ENCODE peak calls at places on chromosomes 11 and 22, in four cellular contexts. One of them, this sample, is unnamed.

GRCh38 chr11:17388609-17389204 is at the start of gene KCNJ11:
- DNase-seq in H1: peak
- DNase-seq in IMR-90: no peak
- DNase-seq in mesendoderm: peak
- DNase-seq in this sample: peak

GRCh38 chr11:8338138-8338537 is 74.5 kb upstream of the LMO1 start:
- DNase-seq in mesendoderm: peak
- DNase-seq in H1: no peak
- DNase-seq in IMR-90: peak
- DNase-seq in this sample: peak

GRCh38 chr11:73186294-73186850 is 31.7 kb upstream of the P2RY2 start:
- DNase-seq in IMR-90: no peak
- DNase-seq in mesendoderm: no peak
- DNase-seq in H1: no peak
- DNase-seq in this sample: no peak

GRCh38 chr11:68314886-68315580 is 2.6 kb downstream of the LRP5 start:
- DNase-seq in IMR-90: peak
- DNase-seq in H1: no peak
- DNase-seq in mesendoderm: peak
- DNase-seq in this sample: no peak

GRCh38 chr22:21042978-21043855 is 2.5 kb upstream of the LRRC74B start:
- DNase-seq in mesendoderm: no peak
- DNase-seq in IMR-90: no peak
- DNase-seq in H1: no peak
- DNase-seq in this sample: no peak

GRCh38 chr22:19723990-19724827 is 870 bp downstream of the GP1BB start:
- DNase-seq in H1: no peak
- DNase-seq in mesendoderm: peak
- DNase-seq in IMR-90: peak
- DNase-seq in this sample: peak

GRCh38 chr22:45268167-45268957 is 16.4 kb upstream of the UPK3A start:
- DNase-seq in mesendoderm: peak
- DNase-seq in IMR-90: no peak
- DNase-seq in H1: peak
- DNase-seq in this sample: peak

GRCh38 chr11:47532597-47533213 is 20.2 kb downstream of the CELF1 start:
- DNase-seq in mesendoderm: peak
- DNase-seq in H1: no peak
- DNase-seq in IMR-90: peak
- DNase-seq in this sample: no peak

GRCh38 chr22:39292002-39292401 is 27.4 kb downstream of the RPL3 start:
- DNase-seq in IMR-90: no peak
- DNase-seq in H1: no peak
- DNase-seq in mesendoderm: no peak
- DNase-seq in this sample: no peak

GRCh38 chr11:106585061-106585460 is 433.2 kb downstream of the GUCY1A2 start:
- DNase-seq in IMR-90: peak
- DNase-seq in H1: peak
- DNase-seq in mesendoderm: peak
- DNase-seq in this sample: peak

GRCh38 chr11:44775366-44776356 is 48.9 kb downstream of the TSPAN18 start:
- DNase-seq in H1: no peak
- DNase-seq in IMR-90: peak
- DNase-seq in mesendoderm: peak
- DNase-seq in this sample: peak

GRCh38 chr22:30310881-30311771 is 15.6 kb downstream of the TBC1D10A start:
- DNase-seq in H1: no peak
- DNase-seq in IMR-90: peak
- DNase-seq in mesendoderm: no peak
- DNase-seq in this sample: no peak

GRCh38 chr22:43955883-43956286 is 643 bp downstream of the SAMM50 start:
- DNase-seq in IMR-90: no peak
- DNase-seq in H1: no peak
- DNase-seq in mesendoderm: no peak
- DNase-seq in this sample: no peak

GRCh38 chr11:73759520-73760065 is 1.3 kb downstream of the RAB6A start:
- DNase-seq in mesendoderm: peak
- DNase-seq in H1: no peak
- DNase-seq in IMR-90: peak
- DNase-seq in this sample: no peak

GRCh38 chr22:19962246-19962908 is 20.8 kb upstream of the TXNRD2 start:
- DNase-seq in H1: peak
- DNase-seq in mesendoderm: peak
- DNase-seq in IMR-90: peak
- DNase-seq in this sample: peak

GRCh38 chr11:3129591-3130268 is 35.4 kb downstream of the OSBPL5 start:
- DNase-seq in mesendoderm: no peak
- DNase-seq in IMR-90: no peak
- DNase-seq in H1: no peak
- DNase-seq in this sample: no peak

GRCh38 chr11:76660533-76661305 is 9.8 kb downstream of the LRRC32 start:
- DNase-seq in IMR-90: no peak
- DNase-seq in mesendoderm: no peak
- DNase-seq in H1: no peak
- DNase-seq in this sample: no peak

GRCh38 chr11:19237813-19238212 is 2.9 kb downstream of the E2F8 start:
- DNase-seq in mesendoderm: no peak
- DNase-seq in H1: no peak
- DNase-seq in IMR-90: no peak
- DNase-seq in this sample: no peak

GRCh38 chr11:6319879-6320410 is 356 bp downstream of the CAVIN3 start:
- DNase-seq in IMR-90: peak
- DNase-seq in H1: no peak
- DNase-seq in mesendoderm: peak
- DNase-seq in this sample: peak

GRCh38 chr11:72584293-72584921 is 89.8 kb downstream of the PDE2A start:
- DNase-seq in mesendoderm: peak
- DNase-seq in H1: no peak
- DNase-seq in IMR-90: peak
- DNase-seq in this sample: peak

GRCh38 chr11:2530131-2530854 is 85.5 kb downstream of the KCNQ1 start:
- DNase-seq in H1: no peak
- DNase-seq in IMR-90: no peak
- DNase-seq in mesendoderm: no peak
- DNase-seq in this sample: no peak

GRCh38 chr11:66119348-66120133 is 49.5 kb downstream of the PACS1 start:
- DNase-seq in mesendoderm: peak
- DNase-seq in IMR-90: peak
- DNase-seq in H1: no peak
- DNase-seq in this sample: no peak

GRCh38 chr22:31036671-31037550 is 44.2 kb upstream of the SMTN start:
- DNase-seq in IMR-90: peak
- DNase-seq in H1: no peak
- DNase-seq in mesendoderm: no peak
- DNase-seq in this sample: no peak

GRCh38 chr11:45543808-45544422 is 121.5 kb downstream of the CHST1 start:
- DNase-seq in IMR-90: peak
- DNase-seq in mesendoderm: peak
- DNase-seq in H1: peak
- DNase-seq in this sample: peak

GRCh38 chr11:57301711-57302423 is 22.9 kb downstream of the TNKS1BP1 start:
- DNase-seq in mesendoderm: no peak
- DNase-seq in H1: no peak
- DNase-seq in IMR-90: no peak
- DNase-seq in this sample: no peak

GRCh38 chr11:57094206-57094940 is 87.4 kb upstream of the LRRC55 start:
- DNase-seq in IMR-90: peak
- DNase-seq in mesendoderm: peak
- DNase-seq in H1: no peak
- DNase-seq in this sample: no peak

GRCh38 chr22:20199413-20199842 is 48.6 kb upstream of the CCDC188 start:
- DNase-seq in H1: no peak
- DNase-seq in mesendoderm: no peak
- DNase-seq in IMR-90: no peak
- DNase-seq in this sample: no peak

GRCh38 chr11:88327061-88327460 is 10.5 kb downstream of the CTSC start:
- DNase-seq in H1: no peak
- DNase-seq in mesendoderm: no peak
- DNase-seq in IMR-90: no peak
- DNase-seq in this sample: no peak

GRCh38 chr22:44753189-44754042 is 1.0 kb downstream of the ARHGAP8 start:
- DNase-seq in mesendoderm: peak
- DNase-seq in H1: no peak
- DNase-seq in IMR-90: peak
- DNase-seq in this sample: no peak

GRCh38 chr11:94537051-94537600 is 6.6 kb upstream of the FUT4 start:
- DNase-seq in IMR-90: peak
- DNase-seq in H1: no peak
- DNase-seq in mesendoderm: no peak
- DNase-seq in this sample: no peak

GRCh38 chr11:78931891-78932290 is 357.2 kb upstream of the NARS2 start:
- DNase-seq in H1: no peak
- DNase-seq in mesendoderm: no peak
- DNase-seq in IMR-90: no peak
- DNase-seq in this sample: no peak

GRCh38 chr11:28833670-28834069 is 725.5 kb downstream of the METTL15 start:
- DNase-seq in H1: no peak
- DNase-seq in mesendoderm: peak
- DNase-seq in IMR-90: peak
- DNase-seq in this sample: no peak

GRCh38 chr22:38177044-38177443 is 4.6 kb downstream of the PLA2G6 start:
- DNase-seq in mesendoderm: no peak
- DNase-seq in IMR-90: no peak
- DNase-seq in H1: no peak
- DNase-seq in this sample: no peak

GRCh38 chr11:117443269-117444186 is 115.9 kb downstream of the CEP164 start:
- DNase-seq in mesendoderm: peak
- DNase-seq in H1: peak
- DNase-seq in IMR-90: peak
- DNase-seq in this sample: peak

DNA sequence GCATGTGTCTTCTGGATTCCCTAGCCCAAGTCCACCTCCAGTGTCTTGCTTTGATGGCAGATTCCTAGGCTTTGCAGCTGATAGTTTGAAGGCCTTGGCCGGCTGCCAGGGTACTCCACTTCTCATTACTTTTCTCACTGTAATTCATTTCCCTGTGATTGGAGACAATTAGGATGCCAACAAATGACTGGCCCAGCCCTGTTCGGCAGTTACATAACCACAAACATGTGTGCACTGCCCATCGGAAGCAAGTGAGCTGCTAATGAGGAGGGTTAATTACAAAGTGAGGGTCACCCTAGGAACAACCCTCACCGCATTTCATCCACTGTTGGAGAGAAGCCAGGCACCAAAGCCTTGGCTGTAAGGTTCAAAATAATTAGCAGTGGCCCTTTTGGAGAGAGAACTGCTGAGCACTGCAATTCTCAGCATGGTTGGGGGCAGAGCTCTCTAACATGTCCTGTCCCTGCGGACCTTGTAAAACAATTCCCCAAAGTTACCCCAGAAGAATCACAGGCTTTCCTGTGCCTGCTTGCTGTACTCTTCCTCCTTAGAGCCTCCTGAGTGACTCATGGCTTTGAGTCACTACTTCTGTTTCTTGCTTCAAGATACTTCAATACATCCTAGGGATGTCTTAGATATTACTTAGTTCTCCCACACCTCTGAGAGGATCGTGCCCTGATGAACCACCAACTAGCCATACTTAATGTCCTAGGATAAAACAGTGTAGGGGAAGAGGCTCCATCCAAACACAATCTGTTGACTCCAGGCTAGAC is 109.7 kb upstream of the GALNT18 start:
- DNase-seq in mesendoderm: no peak
- DNase-seq in IMR-90: peak
- DNase-seq in H1: no peak
- DNase-seq in this sample: no peak
- H4K5ac ChIP-seq in mesendoderm: no peak
- H4K5ac ChIP-seq in IMR-90: no peak
- H4K5ac ChIP-seq in H1: no peak
- H4K5ac ChIP-seq in this sample: no peak

GRCh38 chr11:126407682-126408288 is 52.3 kb downstream of the ST3GAL4 start:
- DNase-seq in mesendoderm: no peak
- DNase-seq in H1: no peak
- DNase-seq in IMR-90: no peak
- DNase-seq in this sample: no peak
- H4K5ac ChIP-seq in mesendoderm: no peak
- H4K5ac ChIP-seq in H1: no peak
- H4K5ac ChIP-seq in IMR-90: no peak
- H4K5ac ChIP-seq in this sample: no peak

GRCh38 chr22:22955276-22955798 is 67.7 kb downstream of the IGLL5 start:
- DNase-seq in mesendoderm: no peak
- DNase-seq in H1: no peak
- DNase-seq in IMR-90: no peak
- DNase-seq in this sample: no peak

GRCh38 chr22:22951035-22951434 is 63.4 kb downstream of the IGLL5 start:
- DNase-seq in IMR-90: no peak
- DNase-seq in mesendoderm: no peak
- DNase-seq in H1: no peak
- DNase-seq in this sample: no peak

GRCh38 chr22:22949953-22950352 is 62.3 kb downstream of the IGLL5 start:
- DNase-seq in H1: no peak
- DNase-seq in IMR-90: no peak
- DNase-seq in mesendoderm: no peak
- DNase-seq in this sample: no peak

GRCh38 chr22:22953796-22954195 is 66.2 kb downstream of the IGLL5 start:
- DNase-seq in IMR-90: no peak
- DNase-seq in H1: no peak
- DNase-seq in mesendoderm: no peak
- DNase-seq in this sample: no peak

GRCh38 chr22:22952531-22953295 is 65.1 kb downstream of the IGLL5 start:
- DNase-seq in mesendoderm: no peak
- DNase-seq in H1: no peak
- DNase-seq in IMR-90: no peak
- DNase-seq in this sample: no peak
- H4K5ac ChIP-seq in mesendoderm: no peak
- H4K5ac ChIP-seq in H1: no peak
- H4K5ac ChIP-seq in IMR-90: no peak
- H4K5ac ChIP-seq in this sample: no peak

DNA sequence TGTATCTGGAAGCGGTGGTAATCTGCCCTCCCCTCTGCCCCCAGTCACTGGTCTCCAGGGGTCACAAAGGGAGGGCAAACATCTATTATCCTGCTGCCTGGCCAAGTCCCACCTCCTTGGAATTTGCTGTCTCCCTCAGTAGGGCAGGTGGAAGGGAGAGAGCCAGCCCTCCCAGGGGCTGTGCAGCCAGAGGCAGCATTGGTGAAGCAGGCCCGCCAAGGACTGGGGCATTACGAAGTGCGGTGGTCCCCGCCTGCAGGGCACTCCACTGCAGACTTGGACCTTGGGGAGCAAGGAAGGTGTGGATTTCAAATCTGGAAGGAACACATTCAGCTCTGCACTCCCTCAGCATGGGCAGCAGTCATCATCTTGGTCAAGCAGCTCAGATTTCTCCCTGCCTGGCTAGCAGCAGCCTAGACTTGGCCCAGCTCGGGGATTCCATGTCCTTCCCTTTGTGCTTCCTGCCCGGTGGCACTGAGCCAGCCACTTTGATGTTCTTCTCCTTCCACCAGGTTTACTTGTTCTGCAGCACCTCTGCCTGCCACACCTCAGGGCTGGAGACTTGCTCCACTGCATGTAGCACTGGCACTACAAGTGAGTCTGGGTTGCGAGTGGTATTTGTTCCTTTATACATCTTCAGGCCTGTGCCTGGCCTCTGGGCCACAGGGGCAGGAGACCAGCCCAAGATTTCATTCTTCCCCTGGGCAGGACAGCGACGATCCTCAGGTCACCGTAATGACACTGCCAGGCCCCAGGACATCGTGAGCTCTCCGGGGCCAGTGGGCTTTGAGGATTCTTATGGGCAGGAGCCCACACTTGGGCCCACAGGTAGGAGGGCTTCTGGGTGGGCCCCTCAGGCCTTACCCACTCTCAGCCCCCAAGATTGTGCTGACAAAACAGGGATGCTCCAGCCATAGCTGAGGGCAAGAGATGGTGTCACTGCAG is 7.4 kb downstream of the ZP1 start:
- DNase-seq in H1: no peak
- DNase-seq in IMR-90: no peak
- DNase-seq in mesendoderm: no peak
- DNase-seq in this sample: no peak
- H4K5ac ChIP-seq in H1: no peak
- H4K5ac ChIP-seq in IMR-90: no peak
- H4K5ac ChIP-seq in mesendoderm: no peak
- H4K5ac ChIP-seq in this sample: no peak

This sample was measured in H9.